ENCODE peak calls at places on chromosomes 6 and 20, in ten cellular contexts. F, Z, M, A, Y, C, T, P, E and V are unnamed samples.

GRCh38 chr20:7003598-7003997 is 236.1 kb downstream of the BMP2 start:
- DNase-seq in F (no peak), Z (no peak), M (no peak), A (peak; percentile 27), Y (no peak), C (no peak), T (no peak), P (no peak), E (no peak), V (no peak)

GRCh38 chr6:81233990-81234389 is 518.5 kb downstream of the TENT5A start:
- DNase-seq in F (no peak), Z (no peak), M (no peak), A (no peak), Y (no peak), C (no peak), T (no peak), P (no peak), E (no peak), V (no peak)

GRCh38 chr6:34205466-34205865 is 31.2 kb upstream of the HMGA1 start:
- DNase-seq in F (no peak), Z (no peak), M (no peak), A (peak; percentile 26), Y (no peak), C (peak; percentile 48), T (no peak), P (no peak), E (no peak), V (no peak)

GRCh38 chr6:7172605-7173185 is 64.9 kb downstream of the RREB1 start:
- DNase-seq in F (peak; percentile 70), Z (no peak), M (peak; percentile 91), A (no peak), Y (no peak), C (peak; percentile 37), T (no peak), P (no peak), E (no peak), V (no peak)

GRCh38 chr20:35344354-35344837 is 52.2 kb upstream of the FAM83C start:
- DNase-seq in F (peak; percentile 96), Z (no peak), M (peak; percentile 86), A (peak; percentile 57), Y (no peak), C (no peak), T (no peak), P (no peak), E (no peak), V (no peak)

GRCh38 chr6:19771753-19772336 is 65.3 kb upstream of the ID4 start:
- DNase-seq in F (peak; percentile 27), Z (no peak), M (peak; percentile 51), A (no peak), Y (no peak), C (no peak), T (no peak), P (no peak), E (no peak), V (no peak)

GRCh38 chr6:88865275-88865674 is 98.1 kb downstream of the RNGTT start:
- DNase-seq in F (no peak), Z (no peak), M (no peak), A (no peak), Y (no peak), C (no peak), T (no peak), P (no peak), E (no peak), V (no peak)

GRCh38 chr6:128532827-128533226 is 12.4 kb upstream of the PTPRK start:
- DNase-seq in F (peak; percentile 26), Z (no peak), M (no peak), A (no peak), Y (no peak), C (no peak), T (no peak), P (peak; percentile 56), E (no peak), V (no peak)

GRCh38 chr20:49913399-49914047 is 1.8 kb downstream of the SPATA2 start:
- DNase-seq in F (peak; percentile 32), Z (no peak), M (no peak), A (no peak), Y (no peak), C (no peak), T (no peak), P (no peak), E (no peak), V (no peak)

GRCh38 chr6:84667252-84668213 is 96.9 kb downstream of the TBX18 start:
- DNase-seq in F (no peak), Z (no peak), M (no peak), A (no peak), Y (no peak), C (no peak), T (no peak), P (no peak), E (no peak), V (no peak)

GRCh38 chr6:116631379-116631990 is 15.2 kb downstream of the RSPH4A start:
- DNase-seq in F (peak; percentile 10), Z (no peak), M (no peak), A (no peak), Y (no peak), C (no peak), T (no peak), P (no peak), E (no peak), V (no peak)

GRCh38 chr6:94052754-94053153 is 633.4 kb upstream of the EPHA7 start:
- DNase-seq in F (no peak), Z (no peak), M (no peak), A (peak; percentile 0), Y (no peak), C (no peak), T (no peak), P (peak; percentile 12), E (no peak), V (no peak)
- TF ChIP-seq CTCF in F (peak; percentile 5), Z (no peak), M (no peak), A (peak; percentile 13), Y (no peak), C (peak; percentile 43), T (no peak), P (peak; percentile 26), E (no peak), V (no peak)

GRCh38 chr6:54266400-54266923 is 41.8 kb upstream of the TINAG start:
- DNase-seq in F (no peak), Z (no peak), M (no peak), A (no peak), Y (no peak), C (peak; percentile 58), T (no peak), P (peak; percentile 35), E (no peak), V (no peak)
- TF ChIP-seq CTCF in F (no peak), Z (no peak), M (no peak), A (no peak), Y (no peak), C (peak; percentile 74), T (no peak), P (peak; percentile 55), E (no peak), V (no peak)

GRCh38 chr20:24098886-24099285 is 110.3 kb upstream of the GGTLC1 start:
- DNase-seq in F (peak; percentile 65), Z (no peak), M (peak; percentile 27), A (peak; percentile 15), Y (no peak), C (no peak), T (no peak), P (no peak), E (no peak), V (no peak)

GRCh38 chr20:24097506-24098245 is 109.1 kb upstream of the GGTLC1 start:
- DNase-seq in F (no peak), Z (no peak), M (no peak), A (no peak), Y (no peak), C (no peak), T (no peak), P (no peak), E (no peak), V (no peak)

GRCh38 chr20:24102749-24103148 is 114.2 kb upstream of the GGTLC1 start:
- DNase-seq in F (peak; percentile 7), Z (no peak), M (no peak), A (peak; percentile 34), Y (no peak), C (no peak), T (no peak), P (no peak), E (no peak), V (no peak)

GRCh38 chr20:24102290-24102689 is 113.7 kb upstream of the GGTLC1 start:
- DNase-seq in F (no peak), Z (no peak), M (no peak), A (no peak), Y (no peak), C (peak; percentile 86), T (no peak), P (peak; percentile 51), E (no peak), V (no peak)

DNA sequence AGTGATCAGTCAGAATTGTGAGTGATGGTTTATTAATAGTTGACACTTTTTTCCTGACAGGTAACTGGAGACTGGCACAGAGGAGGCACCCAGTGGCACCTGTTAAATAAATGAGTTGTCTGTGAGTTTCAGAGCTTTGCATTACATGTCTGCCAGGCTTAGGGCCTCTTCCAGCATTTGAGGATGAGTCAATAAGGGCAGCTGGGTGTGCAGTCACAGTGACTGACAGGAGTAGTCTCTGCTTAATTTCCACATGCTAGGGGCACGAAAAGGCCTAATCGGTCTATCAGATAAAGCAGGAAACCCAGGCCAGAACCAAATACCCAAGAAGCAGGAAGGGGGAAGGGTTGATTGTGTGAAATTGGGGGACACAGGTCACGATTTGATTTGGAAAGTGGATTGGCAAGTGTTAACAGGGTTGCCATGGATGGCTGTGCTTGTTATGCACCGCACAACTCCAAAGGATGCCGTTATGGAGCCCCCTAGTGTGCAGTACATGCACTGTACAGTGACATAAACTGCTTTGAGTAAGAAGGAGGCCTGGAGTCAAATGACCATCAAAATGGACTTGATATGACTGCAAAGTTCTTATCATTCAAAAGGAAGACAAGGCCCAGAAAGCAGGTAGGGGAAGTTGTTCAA is 111.9 kb upstream of the GGTLC1 start:
- DNase-seq in F (peak; percentile 78), Z (peak; percentile 59), M (peak; percentile 46), A (peak; percentile 13), Y (peak; percentile 55), C (peak; percentile 72), T (peak; percentile 35), P (peak; percentile 74), E (peak; percentile 37), V (no peak)
- TF ChIP-seq CTCF in F (peak; percentile 85), Z (peak; percentile 80), M (peak; percentile 74), A (peak; percentile 60), Y (peak; percentile 80), C (peak; percentile 79), T (peak; percentile 82), P (peak; percentile 91), E (peak; percentile 43), V (peak; percentile 44)

DNA sequence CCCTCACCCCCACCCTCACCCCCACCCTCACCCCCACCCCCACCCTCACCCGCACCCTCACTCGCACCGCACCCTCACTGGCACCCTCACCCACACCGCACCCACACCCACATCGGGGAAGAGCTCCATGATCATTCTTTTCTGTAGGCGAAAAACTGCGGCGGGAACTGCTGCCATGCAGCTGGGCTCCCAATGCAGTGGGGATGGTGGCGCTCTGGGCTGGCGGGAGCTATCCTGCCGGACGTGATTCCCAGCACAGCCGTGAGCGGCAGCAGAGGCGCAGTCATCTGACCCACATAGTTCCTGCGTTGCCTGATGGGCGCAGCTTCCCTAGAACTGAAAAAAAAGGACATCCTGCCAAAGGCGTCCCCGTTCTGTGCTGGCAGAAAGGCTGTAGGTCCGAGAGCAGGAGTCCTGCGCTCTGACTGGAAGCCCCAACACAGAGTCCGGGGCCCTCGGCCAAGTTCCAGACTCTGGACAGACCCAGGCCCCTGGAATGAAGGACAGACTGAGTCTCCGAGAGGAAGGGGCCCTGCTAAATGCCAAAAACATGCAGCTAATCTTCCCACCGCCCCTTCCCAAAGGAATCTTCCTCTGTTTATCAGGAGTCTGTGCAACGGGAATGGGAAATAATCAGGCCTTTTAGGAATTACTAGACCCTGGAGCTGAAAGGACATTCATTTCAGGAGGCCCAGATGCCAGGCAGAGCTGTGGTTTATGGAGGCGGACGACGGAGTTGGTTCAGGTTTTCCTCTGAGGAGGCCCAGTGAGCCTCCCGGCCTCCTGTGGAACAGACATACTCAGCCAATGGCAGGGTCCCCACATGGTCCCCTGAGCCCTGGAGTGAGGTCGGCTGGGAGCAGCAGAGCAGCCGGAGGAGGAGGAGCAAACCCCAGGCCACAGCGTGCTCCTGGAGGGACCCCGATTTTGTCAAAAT is 14.1 kb upstream of the TCFL5 start:
- DNase-seq in F (peak; percentile 92), Z (peak; percentile 71), M (peak; percentile 83), A (peak; percentile 81), Y (no peak), C (peak; percentile 96), T (peak; percentile 79), P (peak; percentile 91), E (peak; percentile 87), V (peak; percentile 62)
- TF ChIP-seq CTCF in F (peak; percentile 53), Z (peak; percentile 18), M (peak; percentile 54), A (peak; percentile 66), Y (no peak), C (peak; percentile 69), T (peak; percentile 57), P (peak; percentile 63), E (peak; percentile 48), V (no peak)